ENCODE peak calls at places on chromosomes 2 and 18, in nine cellular contexts. T is H1; E is SJSA1; R is transverse colon; J is neural progenitor cell; N is pancreas; A is GM23248; Z is CD4-positive, alpha-beta memory T cell; Q is body of pancreas. P is an unnamed sample.
A peak's percentile ranks its signal among the peaks of the same experiment; 100 is the strongest.

GRCh38 chr2:28495551-28496284 is at the start of gene PLB1:
- DNase-seq in R (no peak), Z (no peak), T (no peak), E (peak; percentile 16), A (no peak), Q (no peak), N (no peak), J (no peak), P (no peak)

GRCh38 chr18:70029163-70029562 is 81.5 kb upstream of the CD226 start:
- DNase-seq in R (no peak), A (no peak), J (no peak), E (no peak), Q (no peak), Z (no peak), T (no peak), N (no peak), P (no peak)

GRCh38 chr18:7070466-7070865 is 47.1 kb downstream of the LAMA1 start:
- DNase-seq in J (no peak), T (no peak), Q (no peak), A (no peak), Z (no peak), N (no peak), E (no peak), R (no peak), P (no peak)

GRCh38 chr18:79952996-79953559 is 1.6 kb upstream of the SLC66A2 start:
- DNase-seq in R (peak; percentile 65), Q (no peak), J (peak; percentile 72), A (no peak), T (peak; percentile 73), N (no peak), E (no peak), Z (no peak), P (no peak)

GRCh38 chr2:209501579-209501978 is 77.7 kb downstream of the MAP2 start:
- DNase-seq in E (no peak), N (no peak), Q (no peak), T (no peak), Z (no peak), R (no peak), A (no peak), J (no peak), P (no peak)

GRCh38 chr2:95297088-95297487 is at the start of gene KCNIP3:
- DNase-seq in A (no peak), N (peak; percentile 67), R (peak; percentile 35), Q (peak; percentile 71), Z (no peak), E (no peak), T (no peak), J (peak; percentile 52), P (no peak)

GRCh38 chr2:1599301-1600085 is 144.8 kb downstream of the PXDN start:
- DNase-seq in E (peak; percentile 35), T (no peak), Q (peak; percentile 0), R (no peak), Z (no peak), A (no peak), J (no peak), N (no peak), P (no peak)

GRCh38 chr2:238450440-238450861 is 23.7 kb downstream of the ASB1 start:
- DNase-seq in J (no peak), R (no peak), A (no peak), T (no peak), N (no peak), Z (no peak), Q (no peak), E (no peak), P (no peak)

GRCh38 chr2:222239945-222240675 is 58.7 kb downstream of the PAX3 start:
- DNase-seq in J (peak; percentile 84), T (no peak), N (no peak), Z (no peak), Q (peak; percentile 9), A (no peak), E (no peak), R (no peak), P (no peak)

GRCh38 chr2:222240676-222241049 is 58.1 kb downstream of the PAX3 start:
- DNase-seq in Z (no peak), A (no peak), J (peak; percentile 23), E (no peak), N (no peak), T (no peak), Q (no peak), R (no peak), P (no peak)

GRCh38 chr2:222241471-222241870 is 57.3 kb downstream of the PAX3 start:
- DNase-seq in A (no peak), N (no peak), R (no peak), T (no peak), Q (no peak), Z (no peak), E (no peak), J (no peak), P (no peak)

GRCh38 chr2:222241054-222241453 is 57.7 kb downstream of the PAX3 start:
- DNase-seq in N (no peak), A (no peak), R (no peak), Z (no peak), J (peak; percentile 12), Q (no peak), T (no peak), E (no peak), P (no peak)

DNA sequence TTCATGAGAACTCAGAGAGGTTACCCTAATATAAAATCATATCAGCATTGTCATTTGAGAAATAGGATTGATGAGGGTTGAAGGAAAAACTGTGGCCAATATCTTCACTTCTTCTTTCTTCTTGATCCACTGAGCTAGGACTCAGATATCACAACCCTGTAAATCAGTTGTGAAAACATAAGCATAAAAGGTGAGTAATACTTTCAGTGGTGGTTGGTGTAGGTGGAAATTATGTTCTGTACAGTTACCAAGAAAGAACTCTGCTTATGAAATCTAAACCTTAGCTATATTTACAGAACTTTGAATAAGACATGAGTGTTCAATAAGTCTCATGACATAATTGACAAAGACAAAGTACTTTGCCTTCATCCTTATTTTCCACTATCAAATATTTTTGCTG is 56.3 kb downstream of the PAX3 start:
- DNase-seq in N (no peak), Q (no peak), Z (no peak), T (no peak), A (no peak), R (no peak), J (no peak), E (no peak), P (no peak)
- H3K27me3 ChIP-seq in N (no peaks in the 10 kb centered on the region), Q (no peaks in the 10 kb centered on the region), Z (peaks cover 9% of the 10 kb centered on the region), T (peaks cover 5% of the 10 kb centered on the region), A (peaks cover 21% of the 10 kb centered on the region), R (peaks cover 54% of the 10 kb centered on the region), J (peaks cover 79% of the 10 kb centered on the region), E (peaks cover 32% of the 10 kb centered on the region), P (no peaks in the 10 kb centered on the region)

GRCh38 chr2:217901826-217902225 is 101.0 kb downstream of the TNS1 start:
- DNase-seq in A (peak; percentile 92), T (no peak), R (no peak), Q (peak; percentile 60), N (no peak), Z (no peak), J (no peak), E (no peak), P (no peak)
- H3K27ac ChIP-seq in A (peak overlapping the region; percentile 87), T (no peak overlapping the region), R (peak overlapping the region; percentile 88), Q (peak overlapping the region; percentile 90), N (peak overlapping the region; percentile 86), Z (no peak overlapping the region), J (no peak overlapping the region), E (no peak overlapping the region), P (peak overlapping the region; percentile 97)

DNA sequence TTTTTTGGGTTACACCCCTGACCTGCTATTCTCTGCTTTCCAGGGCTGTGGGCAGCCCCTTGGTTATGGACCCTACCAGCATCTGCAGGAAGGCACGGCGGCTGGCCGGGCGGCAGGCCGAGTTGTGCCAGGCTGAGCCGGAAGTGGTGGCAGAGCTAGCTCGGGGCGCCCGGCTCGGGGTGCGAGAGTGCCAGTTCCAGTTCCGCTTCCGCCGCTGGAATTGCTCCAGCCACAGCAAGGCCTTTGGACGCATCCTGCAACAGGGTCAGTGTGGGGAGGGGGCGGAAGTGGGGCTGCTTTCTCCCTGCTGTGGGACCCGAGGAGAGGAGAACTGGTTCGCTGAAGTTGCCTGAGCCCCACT is 9.7 kb upstream of the WNT10A start:
- DNase-seq in T (no peak), E (no peak), N (no peak), A (no peak), Z (peak; percentile 32), Q (no peak), R (peak; percentile 27), J (no peak), P (no peak)
- H3K27me3 ChIP-seq in T (peaks cover 93% of the 10 kb centered on the region), E (peaks cover 72% of the 10 kb centered on the region), N (no peaks in the 10 kb centered on the region), A (peaks cover 88% of the 10 kb centered on the region), Z (peaks cover 28% of the 10 kb centered on the region), Q (no peaks in the 10 kb centered on the region), R (peaks cover 99% of the 10 kb centered on the region), J (peaks cover 100% of the 10 kb centered on the region), P (peaks cover 10% of the 10 kb centered on the region)

GRCh38 chr2:44980786-44981713 is 28.2 kb downstream of the SIX2 start:
- DNase-seq in Z (no peak), Q (no peak), T (no peak), J (no peak), N (no peak), A (no peak), E (no peak), R (no peak), P (no peak)
- H3K27ac ChIP-seq in Z (no peak overlapping the region), Q (no peak overlapping the region), T (no peak overlapping the region), J (no peak overlapping the region), N (no peak overlapping the region), A (no peak overlapping the region), E (no peak overlapping the region), R (no peak overlapping the region), P (no peak overlapping the region)

GRCh38 chr2:118865106-118865505 is 17.7 kb upstream of the EN1 start:
- DNase-seq in Q (peak; percentile 49), N (no peak), J (peak; percentile 69), E (peak; percentile 60), T (peak; percentile 67), R (no peak), Z (no peak), A (peak; percentile 84), P (no peak)
- H3K27me3 ChIP-seq in Q (no peaks in the 10 kb centered on the region), N (no peaks in the 10 kb centered on the region), J (peaks cover 66% of the 10 kb centered on the region), E (no peaks in the 10 kb centered on the region), T (peaks cover 19% of the 10 kb centered on the region), R (peaks cover 46% of the 10 kb centered on the region), Z (peaks cover 5% of the 10 kb centered on the region), A (no peaks in the 10 kb centered on the region), P (no peaks in the 10 kb centered on the region)